ENCODE peak calls at places on chromosome 3, in four cellular contexts. T is K562, Z is H1, B is GM12878. I is an unnamed sample.

GRCh38 chr3:194095464-194095863 is 40.5 kb upstream of the HES1 start:
- DNase-seq in T (no peak), Z (no peak), B (no peak), I (no peak)

GRCh38 chr3:55574671-55575070 is 87.6 kb upstream of the WNT5A start:
- DNase-seq in T (no peak), Z (no peak), B (no peak), I (no peak)

GRCh38 chr3:7927864-7928263 is 573.8 kb upstream of the LMCD1 start:
- DNase-seq in T (no peak), Z (no peak), B (no peak), I (no peak)

GRCh38 chr3:13222891-13223573 is 149.8 kb upstream of the IQSEC1 start:
- DNase-seq in T (no peak), Z (no peak), B (no peak), I (no peak)

GRCh38 chr3:107206141-107206540 is 171.1 kb upstream of the CCDC54 start:
- DNase-seq in T (peak; percentile 41), Z (no peak), B (no peak), I (peak; percentile 37)

GRCh38 chr3:25426408-25426807 is 1.7 kb upstream of the RARB start:
- DNase-seq in T (no peak), Z (no peak), B (no peak), I (no peak)

GRCh38 chr3:117910820-117911524 is 1123.7 kb downstream of the IGSF11 start:
- DNase-seq in T (no peak), Z (no peak), B (no peak), I (no peak)

GRCh38 chr3:49712166-49712565 is 7.3 kb downstream of the AMIGO3 start:
- DNase-seq in T (no peak), Z (no peak), B (no peak), I (no peak)

GRCh38 chr3:177574232-177574856 is 377.1 kb upstream of the TBL1XR1 start:
- DNase-seq in T (peak; percentile 30), Z (no peak), B (no peak), I (no peak)

GRCh38 chr3:102530443-102531195 is 95.8 kb downstream of the ZPLD1 start:
- DNase-seq in T (no peak), Z (no peak), B (no peak), I (no peak)

GRCh38 chr3:55907616-55908015 is 420.5 kb upstream of the WNT5A start:
- DNase-seq in T (no peak), Z (no peak), B (no peak), I (no peak)

GRCh38 chr3:21017115-21017852 is 733.7 kb downstream of the ZNF385D start:
- DNase-seq in T (peak; percentile 14), Z (peak; percentile 31), B (no peak), I (no peak)

GRCh38 chr3:126181398-126181725 is 976 bp upstream of the ALDH1L1 start:
- DNase-seq in T (no peak), Z (no peak), B (no peak), I (no peak)

GRCh38 chr3:195185574-195185973 is 85.4 kb downstream of the XXYLT1 start:
- DNase-seq in T (peak; percentile 47), Z (no peak), B (no peak), I (no peak)

GRCh38 chr3:119293105-119293683 is 989 bp upstream of the ARHGAP31 start:
- DNase-seq in T (no peak), Z (no peak), B (no peak), I (no peak)

GRCh38 chr3:145936986-145937385 is 224.0 kb downstream of the PLOD2 start:
- DNase-seq in T (no peak), Z (no peak), B (no peak), I (no peak)

GRCh38 chr3:30154853-30155252 is 451.5 kb upstream of the TGFBR2 start:
- DNase-seq in T (no peak), Z (no peak), B (no peak), I (no peak)

GRCh38 chr3:139189943-139190342 is 145.3 kb upstream of the PRR23C start:
- DNase-seq in T (no peak), Z (no peak), B (no peak), I (no peak)

GRCh38 chr3:139187154-139187553 is 142.5 kb upstream of the PRR23C start:
- DNase-seq in T (no peak), Z (no peak), B (no peak), I (no peak)

GRCh38 chr3:139182598-139182997 is 137.9 kb upstream of the PRR23C start:
- DNase-seq in T (no peak), Z (no peak), B (no peak), I (no peak)

GRCh38 chr3:139185482-139185881 is 140.8 kb upstream of the PRR23C start:
- DNase-seq in T (no peak), Z (no peak), B (no peak), I (no peak)

GRCh38 chr3:139187648-139188047 is 143.0 kb upstream of the PRR23C start:
- DNase-seq in T (peak; percentile 42), Z (no peak), B (no peak), I (no peak)
- TF ChIP-seq EGR1 in T (no peak), Z (no peak), B (no peak), I (no peak)

GRCh38 chr3:70990723-70991122 is 592.8 kb downstream of the FOXP1 start:
- DNase-seq in T (no peak), Z (no peak), B (no peak), I (no peak)
- TF ChIP-seq POLR2AphosphoS5 in T (no peak), Z (no peak), B (no peak), I (no peak)

DNA sequence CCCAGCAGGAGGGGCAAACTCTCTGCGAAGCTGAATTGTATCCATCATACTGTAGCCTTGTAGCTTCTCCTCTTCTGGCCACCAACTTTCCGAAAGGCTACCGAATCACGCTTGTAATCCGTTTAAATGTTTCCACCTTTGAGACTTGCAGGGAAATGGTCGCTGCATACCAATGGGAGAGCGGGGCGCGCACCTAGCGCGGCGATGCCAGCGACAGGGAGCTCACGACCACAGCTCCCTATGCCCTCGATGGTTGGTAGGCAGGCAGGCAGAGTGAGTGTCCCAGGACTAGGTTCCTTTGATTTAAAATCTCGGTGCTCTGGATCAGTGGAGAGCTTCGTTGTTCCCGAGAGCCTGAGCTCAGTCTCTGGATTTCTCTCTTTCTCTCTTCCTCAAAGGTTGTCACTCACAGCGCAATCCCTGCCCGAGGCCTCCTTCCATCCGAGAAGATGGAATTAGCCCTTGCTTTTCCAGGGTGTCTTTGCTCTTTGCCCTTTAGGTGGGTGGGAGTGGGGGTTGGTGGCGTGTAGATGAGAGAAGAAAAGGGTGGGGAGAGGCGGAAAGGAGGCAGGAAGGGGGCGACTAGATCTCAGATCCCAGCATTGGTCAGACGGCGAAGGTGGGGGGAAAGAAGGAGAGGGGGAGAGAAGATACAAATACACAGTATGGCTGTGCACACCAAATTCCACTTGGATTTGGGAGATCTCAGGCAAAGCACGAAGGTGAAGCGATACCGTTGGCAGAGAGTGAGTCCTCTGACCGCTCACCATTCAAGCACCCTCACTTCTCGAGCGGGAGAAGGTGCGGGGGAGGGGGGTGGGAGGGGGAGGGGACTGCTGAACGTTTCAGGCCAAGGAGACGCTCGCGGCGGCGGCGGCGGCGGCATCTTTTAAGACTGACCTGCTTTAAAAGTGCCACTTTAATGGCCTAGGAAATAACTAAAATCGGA is at the start of gene SLITRK3:
- DNase-seq in T (no peak), Z (no peak), B (no peak), I (no peak)
- TF ChIP-seq EGR1 in T (no peak), Z (no peak), B (no peak), I (no peak)

GRCh38 chr3:184249412-184250166 is at the start of gene EEF1AKMT4:
- DNase-seq in T (peak; percentile 99), Z (peak; percentile 99), B (peak; percentile 87), I (peak; percentile 99)

GRCh38 chr3:184250167-184250828 is 826 bp downstream of the EEF1AKMT4 start:
- DNase-seq in T (peak; percentile 97), Z (peak; percentile 94), B (peak; percentile 85), I (peak; percentile 91)

DNA sequence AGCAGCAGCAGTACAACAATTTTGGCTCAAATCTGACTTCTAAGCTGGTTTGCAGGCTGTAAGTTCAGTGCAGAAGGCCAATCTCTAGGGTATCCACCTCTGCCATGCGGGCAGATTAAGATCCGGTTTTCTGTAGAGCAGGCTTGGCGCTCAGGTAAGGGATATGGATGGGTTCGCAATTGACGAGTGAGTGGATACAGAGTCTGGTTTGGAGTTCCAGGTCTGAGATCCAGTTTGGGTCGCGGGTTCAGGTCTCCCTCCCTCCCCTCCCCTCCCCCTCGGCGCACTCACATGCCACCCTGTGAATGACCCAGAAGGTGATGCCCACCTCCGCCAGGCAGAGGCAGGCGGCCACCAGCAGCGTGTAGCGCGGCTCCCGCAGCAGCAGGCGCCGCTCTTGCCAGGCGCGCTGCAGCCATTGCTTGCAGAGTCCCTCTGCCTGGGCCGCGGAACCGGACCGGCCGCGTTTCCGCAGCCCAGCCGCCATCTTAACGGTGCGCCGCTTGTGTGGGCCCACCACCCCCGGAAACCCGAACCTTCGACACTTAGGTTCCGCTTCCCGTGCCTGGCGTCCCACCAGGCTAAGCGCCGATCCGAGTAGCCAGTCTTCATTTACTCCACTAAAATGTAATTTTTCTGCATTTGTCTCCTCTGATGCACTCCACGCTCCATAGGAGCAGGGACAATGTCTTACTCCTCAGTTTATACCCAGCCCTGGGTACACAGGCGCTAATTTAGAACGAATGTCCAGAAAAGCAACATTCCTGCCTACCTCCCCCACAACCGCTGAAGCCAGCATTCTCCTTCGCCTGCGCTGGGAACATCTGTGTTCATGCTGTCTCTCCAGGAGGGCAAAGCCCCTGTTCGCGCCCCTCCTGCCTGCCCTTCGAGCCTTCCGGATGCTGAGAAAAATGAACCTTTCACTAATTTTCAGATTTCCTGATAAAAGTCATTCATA is at the start of gene ALG3:
- DNase-seq in T (peak; percentile 94), Z (no peak), B (peak; percentile 41), I (peak; percentile 80)
- TF ChIP-seq POLR2AphosphoS5 in T (peak; percentile 78), Z (peak; percentile 58), B (peak; percentile 84), I (peak; percentile 88)

DNA sequence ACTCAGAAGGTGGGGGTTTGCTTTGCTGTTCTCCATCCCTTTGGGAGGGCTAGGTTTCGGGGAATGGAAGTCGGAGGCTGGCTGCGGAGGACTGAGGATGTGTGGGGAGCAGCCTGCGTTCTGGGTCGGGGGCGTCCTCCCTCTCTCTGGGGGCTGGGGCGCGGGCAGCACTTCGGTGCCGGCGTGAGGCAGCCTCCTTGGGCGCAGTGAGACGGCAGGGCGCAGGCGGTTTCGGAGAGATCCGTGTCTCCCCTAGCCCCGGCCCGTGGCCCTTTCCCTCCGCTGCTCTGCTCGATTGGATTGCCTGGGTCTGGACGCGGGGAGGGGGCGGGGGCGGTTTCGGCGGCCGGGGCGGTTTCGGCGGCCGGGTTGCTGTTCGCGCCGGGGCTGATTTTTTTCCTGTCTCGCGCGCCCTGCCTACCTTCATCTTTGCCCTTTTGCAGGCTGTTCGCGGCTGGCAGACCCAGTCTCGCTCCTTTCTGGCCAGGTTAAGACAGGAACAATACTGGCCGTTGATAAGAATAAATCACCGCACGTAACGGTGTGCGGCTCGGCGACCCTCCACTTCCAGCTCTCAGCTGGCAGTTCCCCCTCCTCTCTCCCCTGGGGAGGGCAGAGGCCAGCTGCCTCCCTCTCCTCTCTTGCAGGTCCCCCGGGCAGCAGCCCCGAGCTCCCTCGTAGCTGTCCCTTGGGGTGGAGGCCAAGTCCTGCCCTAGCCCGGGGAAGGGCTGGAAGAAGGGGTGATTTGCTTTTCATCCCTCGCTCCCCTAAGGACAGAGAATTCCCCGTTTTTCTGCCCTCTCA is 1.6 kb downstream of the PTPRG start:
- DNase-seq in T (no peak), Z (no peak), B (no peak), I (no peak)
- TF ChIP-seq EGR1 in T (no peak), Z (no peak), B (no peak), I (no peak)

GRCh38 chr3:197378987-197379718 is 80.7 kb upstream of the DLG1 start:
- DNase-seq in T (peak; percentile 23), Z (no peak), B (no peak), I (no peak)
- TF ChIP-seq POLR2AphosphoS5 in T (no peak), Z (no peak), B (no peak), I (no peak)

I was measured in HCT116.